ENCODE peak calls at places on chromosomes 7 and 10, in nine cellular contexts. One of them, this sample, is unnamed.

GRCh38 chr7:136166521-136166920 is 189.4 kb upstream of the MTPN start:
- DNase-seq in posterior cingulate gyrus: no peak
- DNase-seq in stimulated activated CD8-positive, alpha-beta memory T cell treated with anti-CD3 and anti-CD28 coated beads, Interleukin-2, amount 100 ng/mL, for 1 hour: no peak
- DNase-seq in Right ventricle myocardium superior: no peak
- DNase-seq in activated CD4-positive, alpha-beta T cell treated with anti-CD3 and anti-CD28 coated beads for 24 hours: no peak
- DNase-seq in stimulated activated CD4-positive, alpha-beta T cell treated with anti-CD3 and anti-CD28 coated beads, Interleukin-2, amount 100 ng/mL, for 48 hours: no peak
- DNase-seq in body of pancreas: no peak
- DNase-seq in CD8-positive, alpha-beta T cell: no peak
- DNase-seq in CD8-positive, alpha-beta memory T cell: no peak
- DNase-seq in this sample: no peak

GRCh38 chr7:117560030-117560429 is 80.2 kb downstream of the CFTR start:
- DNase-seq in CD8-positive, alpha-beta memory T cell: no peak
- DNase-seq in body of pancreas: no peak
- DNase-seq in Right ventricle myocardium superior: no peak
- DNase-seq in activated CD4-positive, alpha-beta T cell treated with anti-CD3 and anti-CD28 coated beads for 24 hours: no peak
- DNase-seq in stimulated activated CD8-positive, alpha-beta memory T cell treated with anti-CD3 and anti-CD28 coated beads, Interleukin-2, amount 100 ng/mL, for 1 hour: no peak
- DNase-seq in posterior cingulate gyrus: no peak
- DNase-seq in stimulated activated CD4-positive, alpha-beta T cell treated with anti-CD3 and anti-CD28 coated beads, Interleukin-2, amount 100 ng/mL, for 48 hours: no peak
- DNase-seq in CD8-positive, alpha-beta T cell: no peak
- DNase-seq in this sample: no peak

GRCh38 chr7:152851881-152852417 is 92.4 kb downstream of the ACTR3B start:
- DNase-seq in activated CD4-positive, alpha-beta T cell treated with anti-CD3 and anti-CD28 coated beads for 24 hours: no peak
- DNase-seq in stimulated activated CD8-positive, alpha-beta memory T cell treated with anti-CD3 and anti-CD28 coated beads, Interleukin-2, amount 100 ng/mL, for 1 hour: no peak
- DNase-seq in body of pancreas: no peak
- DNase-seq in CD8-positive, alpha-beta memory T cell: no peak
- DNase-seq in Right ventricle myocardium superior: no peak
- DNase-seq in posterior cingulate gyrus: no peak
- DNase-seq in stimulated activated CD4-positive, alpha-beta T cell treated with anti-CD3 and anti-CD28 coated beads, Interleukin-2, amount 100 ng/mL, for 48 hours: no peak
- DNase-seq in CD8-positive, alpha-beta T cell: no peak
- DNase-seq in this sample: no peak

GRCh38 chr10:71161429-71161828 is 50.9 kb upstream of the UNC5B start:
- DNase-seq in CD8-positive, alpha-beta T cell: no peak
- DNase-seq in CD8-positive, alpha-beta memory T cell: no peak
- DNase-seq in body of pancreas: no peak
- DNase-seq in posterior cingulate gyrus: no peak
- DNase-seq in activated CD4-positive, alpha-beta T cell treated with anti-CD3 and anti-CD28 coated beads for 24 hours: no peak
- DNase-seq in stimulated activated CD4-positive, alpha-beta T cell treated with anti-CD3 and anti-CD28 coated beads, Interleukin-2, amount 100 ng/mL, for 48 hours: no peak
- DNase-seq in stimulated activated CD8-positive, alpha-beta memory T cell treated with anti-CD3 and anti-CD28 coated beads, Interleukin-2, amount 100 ng/mL, for 1 hour: no peak
- DNase-seq in Right ventricle myocardium superior: no peak
- DNase-seq in this sample: no peak

GRCh38 chr10:124366343-124366742 is 52.4 kb downstream of the OAT start:
- DNase-seq in CD8-positive, alpha-beta T cell: no peak
- DNase-seq in posterior cingulate gyrus: no peak
- DNase-seq in CD8-positive, alpha-beta memory T cell: no peak
- DNase-seq in stimulated activated CD4-positive, alpha-beta T cell treated with anti-CD3 and anti-CD28 coated beads, Interleukin-2, amount 100 ng/mL, for 48 hours: no peak
- DNase-seq in Right ventricle myocardium superior: no peak
- DNase-seq in body of pancreas: no peak
- DNase-seq in activated CD4-positive, alpha-beta T cell treated with anti-CD3 and anti-CD28 coated beads for 24 hours: no peak
- DNase-seq in stimulated activated CD8-positive, alpha-beta memory T cell treated with anti-CD3 and anti-CD28 coated beads, Interleukin-2, amount 100 ng/mL, for 1 hour: no peak
- DNase-seq in this sample: no peak

GRCh38 chr10:3867454-3868273 is 82.7 kb upstream of the KLF6 start:
- DNase-seq in stimulated activated CD8-positive, alpha-beta memory T cell treated with anti-CD3 and anti-CD28 coated beads, Interleukin-2, amount 100 ng/mL, for 1 hour: no peak
- DNase-seq in activated CD4-positive, alpha-beta T cell treated with anti-CD3 and anti-CD28 coated beads for 24 hours: no peak
- DNase-seq in CD8-positive, alpha-beta T cell: no peak
- DNase-seq in stimulated activated CD4-positive, alpha-beta T cell treated with anti-CD3 and anti-CD28 coated beads, Interleukin-2, amount 100 ng/mL, for 48 hours: no peak
- DNase-seq in CD8-positive, alpha-beta memory T cell: no peak
- DNase-seq in Right ventricle myocardium superior: no peak
- DNase-seq in body of pancreas: no peak
- DNase-seq in posterior cingulate gyrus: no peak
- DNase-seq in this sample: no peak

GRCh38 chr7:44347546-44348114 is 22.2 kb upstream of the CAMK2B start:
- DNase-seq in posterior cingulate gyrus: no peak
- DNase-seq in CD8-positive, alpha-beta memory T cell: no peak
- DNase-seq in body of pancreas: no peak
- DNase-seq in Right ventricle myocardium superior: peak; percentile 68
- DNase-seq in CD8-positive, alpha-beta T cell: no peak
- DNase-seq in stimulated activated CD4-positive, alpha-beta T cell treated with anti-CD3 and anti-CD28 coated beads, Interleukin-2, amount 100 ng/mL, for 48 hours: no peak
- DNase-seq in activated CD4-positive, alpha-beta T cell treated with anti-CD3 and anti-CD28 coated beads for 24 hours: no peak
- DNase-seq in stimulated activated CD8-positive, alpha-beta memory T cell treated with anti-CD3 and anti-CD28 coated beads, Interleukin-2, amount 100 ng/mL, for 1 hour: no peak
- DNase-seq in this sample: no peak

GRCh38 chr7:42082144-42082543 is 154.9 kb downstream of the GLI3 start:
- DNase-seq in stimulated activated CD8-positive, alpha-beta memory T cell treated with anti-CD3 and anti-CD28 coated beads, Interleukin-2, amount 100 ng/mL, for 1 hour: no peak
- DNase-seq in CD8-positive, alpha-beta T cell: no peak
- DNase-seq in Right ventricle myocardium superior: no peak
- DNase-seq in body of pancreas: no peak
- DNase-seq in activated CD4-positive, alpha-beta T cell treated with anti-CD3 and anti-CD28 coated beads for 24 hours: no peak
- DNase-seq in stimulated activated CD4-positive, alpha-beta T cell treated with anti-CD3 and anti-CD28 coated beads, Interleukin-2, amount 100 ng/mL, for 48 hours: no peak
- DNase-seq in posterior cingulate gyrus: no peak
- DNase-seq in CD8-positive, alpha-beta memory T cell: no peak
- DNase-seq in this sample: no peak

GRCh38 chr7:45402480-45403218 is 171.5 kb upstream of the ADCY1 start:
- DNase-seq in CD8-positive, alpha-beta T cell: no peak
- DNase-seq in body of pancreas: no peak
- DNase-seq in posterior cingulate gyrus: no peak
- DNase-seq in activated CD4-positive, alpha-beta T cell treated with anti-CD3 and anti-CD28 coated beads for 24 hours: no peak
- DNase-seq in stimulated activated CD4-positive, alpha-beta T cell treated with anti-CD3 and anti-CD28 coated beads, Interleukin-2, amount 100 ng/mL, for 48 hours: no peak
- DNase-seq in Right ventricle myocardium superior: no peak
- DNase-seq in stimulated activated CD8-positive, alpha-beta memory T cell treated with anti-CD3 and anti-CD28 coated beads, Interleukin-2, amount 100 ng/mL, for 1 hour: no peak
- DNase-seq in CD8-positive, alpha-beta memory T cell: no peak
- DNase-seq in this sample: no peak

GRCh38 chr10:59346321-59346720 is 16.0 kb downstream of the FAM13C start:
- DNase-seq in posterior cingulate gyrus: no peak
- DNase-seq in CD8-positive, alpha-beta T cell: no peak
- DNase-seq in stimulated activated CD4-positive, alpha-beta T cell treated with anti-CD3 and anti-CD28 coated beads, Interleukin-2, amount 100 ng/mL, for 48 hours: no peak
- DNase-seq in CD8-positive, alpha-beta memory T cell: no peak
- DNase-seq in activated CD4-positive, alpha-beta T cell treated with anti-CD3 and anti-CD28 coated beads for 24 hours: no peak
- DNase-seq in stimulated activated CD8-positive, alpha-beta memory T cell treated with anti-CD3 and anti-CD28 coated beads, Interleukin-2, amount 100 ng/mL, for 1 hour: no peak
- DNase-seq in body of pancreas: no peak
- DNase-seq in Right ventricle myocardium superior: no peak
- DNase-seq in this sample: no peak

GRCh38 chr10:14583967-14584366 is 190.7 kb downstream of the FAM107B start:
- DNase-seq in stimulated activated CD4-positive, alpha-beta T cell treated with anti-CD3 and anti-CD28 coated beads, Interleukin-2, amount 100 ng/mL, for 48 hours: no peak
- DNase-seq in activated CD4-positive, alpha-beta T cell treated with anti-CD3 and anti-CD28 coated beads for 24 hours: no peak
- DNase-seq in body of pancreas: no peak
- DNase-seq in CD8-positive, alpha-beta T cell: no peak
- DNase-seq in stimulated activated CD8-positive, alpha-beta memory T cell treated with anti-CD3 and anti-CD28 coated beads, Interleukin-2, amount 100 ng/mL, for 1 hour: no peak
- DNase-seq in posterior cingulate gyrus: no peak
- DNase-seq in CD8-positive, alpha-beta memory T cell: no peak
- DNase-seq in Right ventricle myocardium superior: no peak
- DNase-seq in this sample: no peak

GRCh38 chr7:127486654-127487053 is 94.1 kb upstream of the ZNF800 start:
- DNase-seq in body of pancreas: no peak
- DNase-seq in CD8-positive, alpha-beta T cell: no peak
- DNase-seq in activated CD4-positive, alpha-beta T cell treated with anti-CD3 and anti-CD28 coated beads for 24 hours: no peak
- DNase-seq in Right ventricle myocardium superior: no peak
- DNase-seq in stimulated activated CD8-positive, alpha-beta memory T cell treated with anti-CD3 and anti-CD28 coated beads, Interleukin-2, amount 100 ng/mL, for 1 hour: no peak
- DNase-seq in CD8-positive, alpha-beta memory T cell: no peak
- DNase-seq in posterior cingulate gyrus: no peak
- DNase-seq in stimulated activated CD4-positive, alpha-beta T cell treated with anti-CD3 and anti-CD28 coated beads, Interleukin-2, amount 100 ng/mL, for 48 hours: no peak
- DNase-seq in this sample: no peak

GRCh38 chr7:37113661-37114355 is 334.9 kb downstream of the ELMO1 start:
- DNase-seq in posterior cingulate gyrus: no peak
- DNase-seq in activated CD4-positive, alpha-beta T cell treated with anti-CD3 and anti-CD28 coated beads for 24 hours: no peak
- DNase-seq in CD8-positive, alpha-beta memory T cell: no peak
- DNase-seq in body of pancreas: no peak
- DNase-seq in Right ventricle myocardium superior: no peak
- DNase-seq in CD8-positive, alpha-beta T cell: no peak
- DNase-seq in stimulated activated CD8-positive, alpha-beta memory T cell treated with anti-CD3 and anti-CD28 coated beads, Interleukin-2, amount 100 ng/mL, for 1 hour: no peak
- DNase-seq in stimulated activated CD4-positive, alpha-beta T cell treated with anti-CD3 and anti-CD28 coated beads, Interleukin-2, amount 100 ng/mL, for 48 hours: no peak
- DNase-seq in this sample: no peak

GRCh38 chr7:128303624-128304023 is 40.1 kb downstream of the RBM28 start:
- DNase-seq in activated CD4-positive, alpha-beta T cell treated with anti-CD3 and anti-CD28 coated beads for 24 hours: no peak
- DNase-seq in posterior cingulate gyrus: no peak
- DNase-seq in body of pancreas: no peak
- DNase-seq in Right ventricle myocardium superior: no peak
- DNase-seq in stimulated activated CD4-positive, alpha-beta T cell treated with anti-CD3 and anti-CD28 coated beads, Interleukin-2, amount 100 ng/mL, for 48 hours: no peak
- DNase-seq in stimulated activated CD8-positive, alpha-beta memory T cell treated with anti-CD3 and anti-CD28 coated beads, Interleukin-2, amount 100 ng/mL, for 1 hour: no peak
- DNase-seq in CD8-positive, alpha-beta memory T cell: no peak
- DNase-seq in CD8-positive, alpha-beta T cell: no peak
- DNase-seq in this sample: no peak

GRCh38 chr10:4058514-4059029 is 273.6 kb upstream of the KLF6 start:
- DNase-seq in activated CD4-positive, alpha-beta T cell treated with anti-CD3 and anti-CD28 coated beads for 24 hours: no peak
- DNase-seq in CD8-positive, alpha-beta T cell: no peak
- DNase-seq in body of pancreas: no peak
- DNase-seq in stimulated activated CD4-positive, alpha-beta T cell treated with anti-CD3 and anti-CD28 coated beads, Interleukin-2, amount 100 ng/mL, for 48 hours: no peak
- DNase-seq in posterior cingulate gyrus: no peak
- DNase-seq in Right ventricle myocardium superior: no peak
- DNase-seq in stimulated activated CD8-positive, alpha-beta memory T cell treated with anti-CD3 and anti-CD28 coated beads, Interleukin-2, amount 100 ng/mL, for 1 hour: no peak
- DNase-seq in CD8-positive, alpha-beta memory T cell: no peak
- DNase-seq in this sample: no peak

GRCh38 chr10:14659626-14660196 is 115.0 kb downstream of the FAM107B start:
- DNase-seq in CD8-positive, alpha-beta memory T cell: peak; percentile 81
- DNase-seq in stimulated activated CD4-positive, alpha-beta T cell treated with anti-CD3 and anti-CD28 coated beads, Interleukin-2, amount 100 ng/mL, for 48 hours: peak; percentile 36
- DNase-seq in posterior cingulate gyrus: no peak
- DNase-seq in stimulated activated CD8-positive, alpha-beta memory T cell treated with anti-CD3 and anti-CD28 coated beads, Interleukin-2, amount 100 ng/mL, for 1 hour: peak; percentile 9
- DNase-seq in Right ventricle myocardium superior: peak; percentile 42
- DNase-seq in CD8-positive, alpha-beta T cell: peak; percentile 19
- DNase-seq in activated CD4-positive, alpha-beta T cell treated with anti-CD3 and anti-CD28 coated beads for 24 hours: no peak
- DNase-seq in body of pancreas: no peak
- DNase-seq in this sample: no peak

GRCh38 chr10:33129181-33129928 is 171.3 kb upstream of the ITGB1 start:
- DNase-seq in posterior cingulate gyrus: peak; percentile 12
- DNase-seq in stimulated activated CD4-positive, alpha-beta T cell treated with anti-CD3 and anti-CD28 coated beads, Interleukin-2, amount 100 ng/mL, for 48 hours: no peak
- DNase-seq in stimulated activated CD8-positive, alpha-beta memory T cell treated with anti-CD3 and anti-CD28 coated beads, Interleukin-2, amount 100 ng/mL, for 1 hour: no peak
- DNase-seq in body of pancreas: no peak
- DNase-seq in CD8-positive, alpha-beta T cell: no peak
- DNase-seq in Right ventricle myocardium superior: peak; percentile 65
- DNase-seq in CD8-positive, alpha-beta memory T cell: no peak
- DNase-seq in activated CD4-positive, alpha-beta T cell treated with anti-CD3 and anti-CD28 coated beads for 24 hours: no peak
- DNase-seq in this sample: no peak

GRCh38 chr10:44821290-44821689 is 89.8 kb upstream of the TMEM72 start:
- DNase-seq in CD8-positive, alpha-beta T cell: no peak
- DNase-seq in posterior cingulate gyrus: no peak
- DNase-seq in CD8-positive, alpha-beta memory T cell: no peak
- DNase-seq in stimulated activated CD4-positive, alpha-beta T cell treated with anti-CD3 and anti-CD28 coated beads, Interleukin-2, amount 100 ng/mL, for 48 hours: no peak
- DNase-seq in body of pancreas: no peak
- DNase-seq in activated CD4-positive, alpha-beta T cell treated with anti-CD3 and anti-CD28 coated beads for 24 hours: no peak
- DNase-seq in stimulated activated CD8-positive, alpha-beta memory T cell treated with anti-CD3 and anti-CD28 coated beads, Interleukin-2, amount 100 ng/mL, for 1 hour: no peak
- DNase-seq in Right ventricle myocardium superior: no peak
- DNase-seq in this sample: no peak

GRCh38 chr7:1986366-1987083 is 246.2 kb downstream of the MAD1L1 start:
- DNase-seq in CD8-positive, alpha-beta memory T cell: no peak
- DNase-seq in stimulated activated CD8-positive, alpha-beta memory T cell treated with anti-CD3 and anti-CD28 coated beads, Interleukin-2, amount 100 ng/mL, for 1 hour: no peak
- DNase-seq in body of pancreas: no peak
- DNase-seq in CD8-positive, alpha-beta T cell: peak; percentile 41
- DNase-seq in posterior cingulate gyrus: no peak
- DNase-seq in stimulated activated CD4-positive, alpha-beta T cell treated with anti-CD3 and anti-CD28 coated beads, Interleukin-2, amount 100 ng/mL, for 48 hours: no peak
- DNase-seq in Right ventricle myocardium superior: peak; percentile 30
- DNase-seq in activated CD4-positive, alpha-beta T cell treated with anti-CD3 and anti-CD28 coated beads for 24 hours: no peak
- DNase-seq in this sample: no peak

GRCh38 chr10:24382979-24383663 is 174.2 kb downstream of the KIAA1217 start:
- DNase-seq in body of pancreas: no peak
- DNase-seq in stimulated activated CD4-positive, alpha-beta T cell treated with anti-CD3 and anti-CD28 coated beads, Interleukin-2, amount 100 ng/mL, for 48 hours: peak; percentile 3
- DNase-seq in Right ventricle myocardium superior: no peak
- DNase-seq in stimulated activated CD8-positive, alpha-beta memory T cell treated with anti-CD3 and anti-CD28 coated beads, Interleukin-2, amount 100 ng/mL, for 1 hour: no peak
- DNase-seq in CD8-positive, alpha-beta memory T cell: no peak
- DNase-seq in activated CD4-positive, alpha-beta T cell treated with anti-CD3 and anti-CD28 coated beads for 24 hours: no peak
- DNase-seq in posterior cingulate gyrus: no peak
- DNase-seq in CD8-positive, alpha-beta T cell: no peak
- DNase-seq in this sample: no peak

GRCh38 chr7:18724311-18724710 is 228.8 kb downstream of the HDAC9 start:
- DNase-seq in CD8-positive, alpha-beta memory T cell: no peak
- DNase-seq in stimulated activated CD4-positive, alpha-beta T cell treated with anti-CD3 and anti-CD28 coated beads, Interleukin-2, amount 100 ng/mL, for 48 hours: no peak
- DNase-seq in stimulated activated CD8-positive, alpha-beta memory T cell treated with anti-CD3 and anti-CD28 coated beads, Interleukin-2, amount 100 ng/mL, for 1 hour: no peak
- DNase-seq in CD8-positive, alpha-beta T cell: no peak
- DNase-seq in posterior cingulate gyrus: no peak
- DNase-seq in Right ventricle myocardium superior: no peak
- DNase-seq in activated CD4-positive, alpha-beta T cell treated with anti-CD3 and anti-CD28 coated beads for 24 hours: no peak
- DNase-seq in body of pancreas: no peak
- DNase-seq in this sample: no peak

GRCh38 chr10:92810934-92811532 is 37.3 kb upstream of the EXOC6 start:
- DNase-seq in stimulated activated CD8-positive, alpha-beta memory T cell treated with anti-CD3 and anti-CD28 coated beads, Interleukin-2, amount 100 ng/mL, for 1 hour: no peak
- DNase-seq in CD8-positive, alpha-beta T cell: no peak
- DNase-seq in posterior cingulate gyrus: no peak
- DNase-seq in activated CD4-positive, alpha-beta T cell treated with anti-CD3 and anti-CD28 coated beads for 24 hours: no peak
- DNase-seq in Right ventricle myocardium superior: no peak
- DNase-seq in body of pancreas: no peak
- DNase-seq in CD8-positive, alpha-beta memory T cell: no peak
- DNase-seq in stimulated activated CD4-positive, alpha-beta T cell treated with anti-CD3 and anti-CD28 coated beads, Interleukin-2, amount 100 ng/mL, for 48 hours: no peak
- DNase-seq in this sample: no peak

GRCh38 chr10:123999261-123999660 is 94.1 kb downstream of the CHST15 start:
- DNase-seq in CD8-positive, alpha-beta T cell: no peak
- DNase-seq in posterior cingulate gyrus: no peak
- DNase-seq in CD8-positive, alpha-beta memory T cell: no peak
- DNase-seq in body of pancreas: no peak
- DNase-seq in Right ventricle myocardium superior: no peak
- DNase-seq in stimulated activated CD4-positive, alpha-beta T cell treated with anti-CD3 and anti-CD28 coated beads, Interleukin-2, amount 100 ng/mL, for 48 hours: no peak
- DNase-seq in activated CD4-positive, alpha-beta T cell treated with anti-CD3 and anti-CD28 coated beads for 24 hours: no peak
- DNase-seq in stimulated activated CD8-positive, alpha-beta memory T cell treated with anti-CD3 and anti-CD28 coated beads, Interleukin-2, amount 100 ng/mL, for 1 hour: no peak
- DNase-seq in this sample: no peak

GRCh38 chr10:26486985-26487850 is 49.1 kb downstream of the APBB1IP start:
- DNase-seq in stimulated activated CD4-positive, alpha-beta T cell treated with anti-CD3 and anti-CD28 coated beads, Interleukin-2, amount 100 ng/mL, for 48 hours: peak; percentile 61
- DNase-seq in posterior cingulate gyrus: no peak
- DNase-seq in body of pancreas: no peak
- DNase-seq in CD8-positive, alpha-beta T cell: peak; percentile 69
- DNase-seq in Right ventricle myocardium superior: no peak
- DNase-seq in activated CD4-positive, alpha-beta T cell treated with anti-CD3 and anti-CD28 coated beads for 24 hours: peak; percentile 40
- DNase-seq in CD8-positive, alpha-beta memory T cell: peak; percentile 82
- DNase-seq in stimulated activated CD8-positive, alpha-beta memory T cell treated with anti-CD3 and anti-CD28 coated beads, Interleukin-2, amount 100 ng/mL, for 1 hour: no peak
- DNase-seq in this sample: no peak

GRCh38 chr10:91511549-91512330 is 101.6 kb downstream of the HECTD2 start:
- DNase-seq in body of pancreas: no peak
- DNase-seq in stimulated activated CD4-positive, alpha-beta T cell treated with anti-CD3 and anti-CD28 coated beads, Interleukin-2, amount 100 ng/mL, for 48 hours: no peak
- DNase-seq in posterior cingulate gyrus: no peak
- DNase-seq in stimulated activated CD8-positive, alpha-beta memory T cell treated with anti-CD3 and anti-CD28 coated beads, Interleukin-2, amount 100 ng/mL, for 1 hour: no peak
- DNase-seq in activated CD4-positive, alpha-beta T cell treated with anti-CD3 and anti-CD28 coated beads for 24 hours: no peak
- DNase-seq in CD8-positive, alpha-beta T cell: no peak
- DNase-seq in Right ventricle myocardium superior: no peak
- DNase-seq in CD8-positive, alpha-beta memory T cell: no peak
- DNase-seq in this sample: no peak

GRCh38 chr7:102181517-102181916 is 105.2 kb upstream of the SH2B2 start:
- DNase-seq in CD8-positive, alpha-beta memory T cell: no peak
- DNase-seq in Right ventricle myocardium superior: no peak
- DNase-seq in stimulated activated CD4-positive, alpha-beta T cell treated with anti-CD3 and anti-CD28 coated beads, Interleukin-2, amount 100 ng/mL, for 48 hours: no peak
- DNase-seq in CD8-positive, alpha-beta T cell: no peak
- DNase-seq in posterior cingulate gyrus: no peak
- DNase-seq in body of pancreas: no peak
- DNase-seq in stimulated activated CD8-positive, alpha-beta memory T cell treated with anti-CD3 and anti-CD28 coated beads, Interleukin-2, amount 100 ng/mL, for 1 hour: no peak
- DNase-seq in activated CD4-positive, alpha-beta T cell treated with anti-CD3 and anti-CD28 coated beads for 24 hours: no peak
- DNase-seq in this sample: no peak

This sample was measured in neuronal stem cell.